ENCODE peak calls at places on chromosomes 5 and 9, in five cellular contexts. S is HTR-8/SVneo, J is Right ventricle myocardium superior, V is astrocyte of the spinal cord, D is foreskin melanocyte. T is an unnamed sample.

GRCh38 chr5:157328277-157328912 is 62.5 kb downstream of the CYFIP2 start:
- DNase-seq in S (peak), J (peak), V (peak), D (peak), T (peak)

GRCh38 chr5:96146675-96147074 is 185.0 kb upstream of the ELL2 start:
- DNase-seq in S (no peak), J (no peak), V (peak), D (peak), T (no peak)

GRCh38 chr5:173721259-173722232 is 105.1 kb upstream of the BOD1 start:
- DNase-seq in S (no peak), J (no peak), V (no peak), D (no peak), T (no peak)

GRCh38 chr9:9961487-9961886 is 651.3 kb downstream of the PTPRD start:
- DNase-seq in S (no peak), J (no peak), V (no peak), D (no peak), T (no peak)

GRCh38 chr5:57338068-57338848 is 144.4 kb downstream of the ACTBL2 start:
- DNase-seq in S (peak), J (no peak), V (no peak), D (no peak), T (peak)

GRCh38 chr5:172939045-172939444 is 20.2 kb upstream of the RPL26L1 start:
- DNase-seq in S (no peak), J (no peak), V (no peak), D (no peak), T (peak)

GRCh38 chr9:126521089-126521488 is 92.6 kb upstream of the LMX1B start:
- DNase-seq in S (no peak), J (no peak), V (no peak), D (no peak), T (no peak)

GRCh38 chr5:83388608-83389007 is 82.9 kb upstream of the VCAN start:
- DNase-seq in S (no peak), J (no peak), V (peak), D (no peak), T (no peak)

GRCh38 chr5:124741711-124742496 is 4.5 kb downstream of the ZNF608 start:
- DNase-seq in S (peak), J (no peak), V (peak), D (peak), T (peak)

GRCh38 chr9:114836769-114837168 is 30.9 kb upstream of the TNFSF15 start:
- DNase-seq in S (no peak), J (no peak), V (no peak), D (no peak), T (no peak)

GRCh38 chr9:91086657-91087563 is 274.8 kb downstream of the AUH start:
- DNase-seq in S (no peak), J (no peak), V (no peak), D (no peak), T (no peak)

GRCh38 chr5:65506961-65507360 is 25.2 kb upstream of the ADAMTS6 start:
- DNase-seq in S (no peak), J (no peak), V (peak), D (no peak), T (no peak)

GRCh38 chr9:84667571-84668203 is 1.8 kb upstream of the NTRK2 start:
- DNase-seq in S (no peak), J (peak), V (peak), D (peak), T (no peak)

GRCh38 chr9:4594545-4594944 is 67.5 kb upstream of the PLPP6 start:
- DNase-seq in S (no peak), J (no peak), V (no peak), D (no peak), T (no peak)

GRCh38 chr9:4550777-4551476 is 60.7 kb downstream of the SLC1A1 start:
- DNase-seq in S (no peak), J (no peak), V (peak), D (no peak), T (peak)

GRCh38 chr5:160155017-160155725 is 35.9 kb upstream of the PWWP2A start:
- DNase-seq in S (no peak), J (no peak), V (no peak), D (no peak), T (no peak)

GRCh38 chr9:89770779-89771178 is 166.0 kb downstream of the GADD45G start:
- DNase-seq in S (no peak), J (peak), V (no peak), D (no peak), T (no peak)

GRCh38 chr5:132055808-132056609 is 4.4 kb upstream of the IL3 start:
- DNase-seq in S (no peak), J (no peak), V (no peak), D (no peak), T (no peak)

GRCh38 chr5:142644640-142645361 is 41.1 kb downstream of the FGF1 start:
- DNase-seq in S (peak), J (no peak), V (peak), D (peak), T (peak)

GRCh38 chr9:88808019-88808656 is 183.1 kb upstream of the S1PR3 start:
- DNase-seq in S (no peak), J (no peak), V (no peak), D (no peak), T (no peak)

GRCh38 chr5:81428446-81428845 is 34.5 kb upstream of the ACOT12 start:
- DNase-seq in S (no peak), J (no peak), V (no peak), D (no peak), T (no peak)

GRCh38 chr9:133426011-133426410 is 3.8 kb downstream of the ADAMTS13 start:
- DNase-seq in S (no peak), J (no peak), V (no peak), D (no peak), T (no peak)

GRCh38 chr9:105318729-105319513 is 74.5 kb downstream of the SLC44A1 start:
- DNase-seq in S (no peak), J (no peak), V (no peak), D (no peak), T (no peak)

GRCh38 chr9:88458716-88459115 is 70.5 kb downstream of the SPIN1 start:
- DNase-seq in S (no peak), J (no peak), V (peak), D (no peak), T (no peak)